ENCODE peak calls at places on chromosomes 1 and 21, in four cellular contexts. One of them, this sample, is unnamed.

GRCh38 chr1:214632091-214632490 is 29.1 kb downstream of the CENPF start:
- DNase-seq in psoas muscle: no peak
- DNase-seq in fibroblast of lung: no peak
- DNase-seq in AG09309: no peak
- DNase-seq in this sample: no peak

GRCh38 chr1:43853161-43853921 is 80.3 kb upstream of the ARTN start:
- DNase-seq in psoas muscle: peak
- DNase-seq in fibroblast of lung: peak
- DNase-seq in AG09309: peak
- DNase-seq in this sample: no peak

GRCh38 chr1:245710961-245711903 is 556.4 kb downstream of the KIF26B start:
- DNase-seq in psoas muscle: no peak
- DNase-seq in fibroblast of lung: no peak
- DNase-seq in AG09309: no peak
- DNase-seq in this sample: peak

GRCh38 chr1:203911806-203912205 is 50.4 kb downstream of the SNRPE start:
- DNase-seq in psoas muscle: no peak
- DNase-seq in fibroblast of lung: no peak
- DNase-seq in AG09309: peak
- DNase-seq in this sample: no peak

GRCh38 chr1:56688522-56689026 is 43.5 kb downstream of the PRKAA2 start:
- DNase-seq in psoas muscle: no peak
- DNase-seq in fibroblast of lung: peak
- DNase-seq in AG09309: no peak
- DNase-seq in this sample: no peak

GRCh38 chr1:118989878-118990378 is 1.8 kb upstream of the TBX15 start:
- DNase-seq in psoas muscle: no peak
- DNase-seq in fibroblast of lung: no peak
- DNase-seq in AG09309: no peak
- DNase-seq in this sample: no peak

GRCh38 chr1:19057784-19058475 is 101.5 kb upstream of the IFFO2 start:
- DNase-seq in psoas muscle: no peak
- DNase-seq in fibroblast of lung: no peak
- DNase-seq in AG09309: no peak
- DNase-seq in this sample: no peak

GRCh38 chr1:18580087-18580486 is 50.6 kb upstream of the PAX7 start:
- DNase-seq in psoas muscle: no peak
- DNase-seq in fibroblast of lung: no peak
- DNase-seq in AG09309: no peak
- DNase-seq in this sample: no peak

GRCh38 chr1:93437976-93438605 is 9.8 kb upstream of the FNBP1L start:
- DNase-seq in psoas muscle: no peak
- DNase-seq in fibroblast of lung: peak
- DNase-seq in AG09309: peak
- DNase-seq in this sample: no peak

GRCh38 chr1:171263915-171264314 is 15.6 kb downstream of the FMO1 start:
- DNase-seq in psoas muscle: no peak
- DNase-seq in fibroblast of lung: peak
- DNase-seq in AG09309: no peak
- DNase-seq in this sample: no peak

GRCh38 chr1:204145033-204145504 is 6.8 kb downstream of the ETNK2 start:
- DNase-seq in psoas muscle: no peak
- DNase-seq in fibroblast of lung: no peak
- DNase-seq in AG09309: no peak
- DNase-seq in this sample: no peak

GRCh38 chr1:55718758-55719671 is 503.9 kb upstream of the USP24 start:
- DNase-seq in psoas muscle: peak
- DNase-seq in fibroblast of lung: peak
- DNase-seq in AG09309: peak
- DNase-seq in this sample: peak

GRCh38 chr1:234541281-234541975 is 62.4 kb upstream of the TARBP1 start:
- DNase-seq in psoas muscle: no peak
- DNase-seq in fibroblast of lung: peak
- DNase-seq in AG09309: no peak
- DNase-seq in this sample: no peak

GRCh38 chr1:71656902-71657301 is 576.1 kb upstream of the ZRANB2 start:
- DNase-seq in psoas muscle: no peak
- DNase-seq in fibroblast of lung: no peak
- DNase-seq in AG09309: no peak
- DNase-seq in this sample: no peak

GRCh38 chr1:162070094-162070748 is 730 bp downstream of the NOS1AP start:
- DNase-seq in psoas muscle: no peak
- DNase-seq in fibroblast of lung: no peak
- DNase-seq in AG09309: no peak
- DNase-seq in this sample: peak

GRCh38 chr1:24803220-24803619 is 58.0 kb downstream of the CLIC4 start:
- DNase-seq in psoas muscle: no peak
- DNase-seq in fibroblast of lung: no peak
- DNase-seq in AG09309: no peak
- DNase-seq in this sample: no peak

GRCh38 chr1:68528243-68528642 is 31.4 kb upstream of the DEPDC1 start:
- DNase-seq in psoas muscle: no peak
- DNase-seq in fibroblast of lung: no peak
- DNase-seq in AG09309: no peak
- DNase-seq in this sample: no peak
- TF ChIP-seq CTCF in psoas muscle: no peak
- TF ChIP-seq CTCF in fibroblast of lung: no peak
- TF ChIP-seq CTCF in AG09309: no peak
- TF ChIP-seq CTCF in this sample: no peak

GRCh38 chr21:19510653-19511052 is 1107.1 kb upstream of the TMPRSS15 start:
- DNase-seq in psoas muscle: no peak
- DNase-seq in fibroblast of lung: no peak
- DNase-seq in AG09309: no peak
- DNase-seq in this sample: no peak

GRCh38 chr21:19507682-19508260 is 1104.2 kb upstream of the TMPRSS15 start:
- DNase-seq in psoas muscle: no peak
- DNase-seq in fibroblast of lung: no peak
- DNase-seq in AG09309: no peak
- DNase-seq in this sample: no peak

GRCh38 chr21:19508442-19508841 is 1104.9 kb upstream of the TMPRSS15 start:
- DNase-seq in psoas muscle: no peak
- DNase-seq in fibroblast of lung: no peak
- DNase-seq in AG09309: no peak
- DNase-seq in this sample: no peak

GRCh38 chr21:19510057-19510456 is 1106.5 kb upstream of the TMPRSS15 start:
- DNase-seq in psoas muscle: no peak
- DNase-seq in fibroblast of lung: no peak
- DNase-seq in AG09309: no peak
- DNase-seq in this sample: no peak

GRCh38 chr21:19508844-19509243 is 1105.3 kb upstream of the TMPRSS15 start:
- DNase-seq in psoas muscle: no peak
- DNase-seq in fibroblast of lung: no peak
- DNase-seq in AG09309: no peak
- DNase-seq in this sample: no peak
- TF ChIP-seq CTCF in psoas muscle: no peak
- TF ChIP-seq CTCF in fibroblast of lung: no peak
- TF ChIP-seq CTCF in AG09309: no peak
- TF ChIP-seq CTCF in this sample: no peak

GRCh38 chr1:108121361-108122143 is 78.6 kb downstream of the SLC25A24 start:
- DNase-seq in psoas muscle: peak
- DNase-seq in fibroblast of lung: no peak
- DNase-seq in AG09309: no peak
- DNase-seq in this sample: no peak
- TF ChIP-seq CTCF in psoas muscle: no peak
- TF ChIP-seq CTCF in fibroblast of lung: no peak
- TF ChIP-seq CTCF in AG09309: no peak
- TF ChIP-seq CTCF in this sample: no peak

DNA sequence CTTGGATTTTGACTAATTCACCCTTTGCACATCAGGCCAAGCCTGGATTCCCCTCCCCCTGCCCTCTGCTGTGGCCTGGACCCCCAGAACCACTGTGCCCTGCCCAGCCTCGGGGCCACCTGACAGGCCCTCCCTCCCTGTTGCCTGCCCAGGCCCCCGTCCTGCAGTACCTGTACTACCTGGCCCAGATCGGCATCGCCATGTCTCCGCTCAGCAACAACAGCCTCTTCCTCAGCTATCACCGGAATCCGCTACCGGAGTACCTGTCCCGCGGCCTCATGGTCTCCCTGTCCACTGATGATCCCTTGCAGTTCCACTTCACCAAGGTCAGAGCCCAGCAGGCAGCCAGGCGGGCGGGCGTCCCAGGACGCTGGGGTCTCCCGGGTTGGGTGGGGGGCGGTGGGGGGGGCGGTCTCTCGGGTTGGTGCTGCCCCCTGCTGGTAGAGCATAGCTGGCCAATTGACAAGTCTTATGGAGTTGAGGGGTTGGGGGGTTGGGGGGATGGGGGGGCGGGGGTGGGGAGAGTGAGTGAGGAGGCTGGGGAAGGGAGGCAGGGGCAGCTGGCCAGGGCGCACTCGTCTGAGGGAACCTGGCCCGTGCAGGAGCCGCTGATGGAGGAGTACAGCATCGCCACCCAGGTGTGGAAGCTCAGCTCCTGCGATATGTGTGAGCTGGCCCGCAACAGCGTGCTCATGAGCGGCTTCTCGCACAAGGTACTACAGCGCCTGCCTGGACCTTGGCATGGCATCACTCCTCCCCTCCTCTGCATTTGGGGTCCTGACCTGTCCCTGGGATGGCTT is 10.6 kb downstream of the AMPD2 start:
- DNase-seq in psoas muscle: no peak
- DNase-seq in fibroblast of lung: no peak
- DNase-seq in AG09309: no peak
- DNase-seq in this sample: peak
- TF ChIP-seq CTCF in psoas muscle: no peak
- TF ChIP-seq CTCF in fibroblast of lung: peak
- TF ChIP-seq CTCF in AG09309: peak
- TF ChIP-seq CTCF in this sample: peak

GRCh38 chr1:92299477-92300125 is 742 bp downstream of the RPAP2 start:
- DNase-seq in psoas muscle: no peak
- DNase-seq in fibroblast of lung: peak
- DNase-seq in AG09309: no peak
- DNase-seq in this sample: no peak

GRCh38 chr1:92301021-92301420 is 2.2 kb downstream of the RPAP2 start:
- DNase-seq in psoas muscle: no peak
- DNase-seq in fibroblast of lung: no peak
- DNase-seq in AG09309: no peak
- DNase-seq in this sample: no peak

GRCh38 chr1:92298213-92298572 is 594 bp downstream of the GLMN start:
- DNase-seq in psoas muscle: no peak
- DNase-seq in fibroblast of lung: no peak
- DNase-seq in AG09309: no peak
- DNase-seq in this sample: no peak

DNA sequence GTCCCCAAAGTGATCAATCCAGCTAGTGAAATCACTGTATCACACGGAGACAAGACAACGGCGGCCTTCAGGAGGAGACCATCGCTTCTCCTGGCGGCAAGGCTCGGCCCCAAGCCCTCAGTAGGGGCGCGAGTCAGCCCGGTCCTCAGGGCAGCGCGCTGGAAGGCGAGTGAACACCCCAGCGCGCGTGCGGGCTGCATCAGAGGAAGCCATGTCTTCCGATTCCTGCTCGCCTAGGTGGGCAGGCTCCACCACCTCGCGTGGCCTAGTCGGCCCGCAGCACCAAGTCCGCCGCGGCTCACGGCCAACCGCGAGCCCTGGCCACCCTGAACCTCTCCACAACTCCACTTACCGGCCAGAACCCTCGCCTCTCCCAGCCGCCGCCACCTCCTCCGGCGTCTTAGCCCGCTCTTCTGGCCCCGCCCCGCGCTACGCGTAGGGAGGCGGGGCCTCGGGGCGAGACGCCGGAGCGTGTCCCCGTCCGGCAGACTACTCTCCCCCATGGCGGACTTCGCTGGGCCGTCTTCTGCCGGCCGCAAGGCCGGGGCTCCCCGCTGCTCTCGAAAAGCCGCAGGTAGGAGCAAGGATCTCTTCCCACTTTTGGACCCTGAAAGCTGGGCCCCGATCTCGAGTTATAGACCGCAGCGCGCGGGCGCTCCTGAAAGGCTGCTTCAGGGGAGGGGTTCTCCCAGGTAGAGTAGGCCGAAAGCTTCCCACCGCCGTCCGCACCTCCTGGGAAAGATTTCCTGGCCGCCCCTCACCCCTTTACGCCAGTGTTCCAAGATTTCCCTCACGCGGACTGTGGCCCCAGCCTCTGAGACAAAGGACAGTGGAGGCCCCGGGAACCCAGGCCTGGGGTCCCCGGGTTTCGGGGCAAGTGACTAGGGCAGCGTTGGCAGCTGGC is at the start of the genes GLMN and RPAP2:
- DNase-seq in psoas muscle: peak
- DNase-seq in fibroblast of lung: peak
- DNase-seq in AG09309: peak
- DNase-seq in this sample: peak
- TF ChIP-seq CTCF in psoas muscle: no peak
- TF ChIP-seq CTCF in fibroblast of lung: peak
- TF ChIP-seq CTCF in AG09309: peak
- TF ChIP-seq CTCF in this sample: peak

DNA sequence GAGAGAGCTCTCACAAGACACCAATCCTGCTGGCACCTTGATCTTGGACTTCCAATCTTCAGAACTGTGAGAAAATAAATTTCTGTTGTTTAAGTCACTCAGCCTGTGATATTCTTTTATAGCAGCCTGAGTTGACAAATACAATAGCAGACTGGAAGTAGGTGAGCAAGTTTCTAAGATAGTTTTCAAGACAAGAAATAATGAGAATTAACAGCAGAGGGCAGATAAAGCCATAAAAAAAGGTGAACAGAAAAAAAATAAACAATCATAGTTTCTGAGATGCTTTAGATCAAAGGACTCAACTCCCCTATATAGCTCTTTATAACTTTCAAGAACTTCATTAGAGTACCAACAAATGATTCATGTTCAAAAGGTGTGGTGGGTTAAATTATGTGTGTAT is 119.8 kb downstream of the PLPPR5 start:
- DNase-seq in psoas muscle: no peak
- DNase-seq in fibroblast of lung: no peak
- DNase-seq in AG09309: no peak
- DNase-seq in this sample: no peak
- TF ChIP-seq CTCF in psoas muscle: no peak
- TF ChIP-seq CTCF in fibroblast of lung: no peak
- TF ChIP-seq CTCF in AG09309: no peak
- TF ChIP-seq CTCF in this sample: no peak

GRCh38 chr1:5731110-5731423 is 261.2 kb downstream of the NPHP4 start:
- DNase-seq in psoas muscle: no peak
- DNase-seq in fibroblast of lung: no peak
- DNase-seq in AG09309: no peak
- DNase-seq in this sample: no peak
- TF ChIP-seq CTCF in psoas muscle: no peak
- TF ChIP-seq CTCF in fibroblast of lung: no peak
- TF ChIP-seq CTCF in AG09309: no peak
- TF ChIP-seq CTCF in this sample: no peak

This sample was measured in esophagus muscularis mucosa.